ENCODE peak calls at places on chromosomes 5 and 9, in six cellular contexts. C, I, F, G, M and Q are unnamed samples.

GRCh38 chr5:34854459-34855174 is 15.7 kb downstream of the TTC23L start:
- DNase-seq in G (no peak), I (peak), M (no peak), C (no peak), F (no peak), Q (no peak)

GRCh38 chr5:14264605-14265316 is 121.6 kb downstream of the TRIO start:
- DNase-seq in F (peak), I (peak), M (peak), C (peak), G (peak), Q (no peak)

GRCh38 chr5:11384441-11385250 is 519.6 kb downstream of the CTNND2 start:
- DNase-seq in M (no peak), G (no peak), F (no peak), I (peak), C (no peak), Q (no peak)

GRCh38 chr9:104882574-104882973 is 45.4 kb downstream of the ABCA1 start:
- DNase-seq in G (no peak), M (no peak), F (no peak), I (no peak), C (no peak), Q (no peak)

GRCh38 chr9:12809720-12810119 is 34.9 kb downstream of the LURAP1L start:
- DNase-seq in C (no peak), I (peak), M (no peak), F (no peak), G (no peak), Q (no peak)

GRCh38 chr9:104868687-104869404 is 59.1 kb downstream of the ABCA1 start:
- DNase-seq in G (no peak), C (no peak), I (no peak), M (peak), F (peak), Q (no peak)

GRCh38 chr9:114098660-114099522 is at the start of gene KIF12:
- DNase-seq in I (no peak), M (no peak), G (no peak), C (no peak), F (no peak), Q (no peak)

GRCh38 chr9:107269681-107270080 is 13.4 kb upstream of the RAD23B start:
- DNase-seq in F (no peak), I (no peak), G (no peak), C (no peak), M (no peak), Q (no peak)

GRCh38 chr9:113511047-113511521 is 47.6 kb downstream of the RGS3 start:
- DNase-seq in G (no peak), I (peak), M (no peak), F (no peak), C (no peak), Q (no peak)

GRCh38 chr9:98225015-98225442 is 30.4 kb downstream of the TBC1D2 start:
- DNase-seq in C (no peak), M (no peak), I (no peak), F (no peak), G (no peak), Q (no peak)

GRCh38 chr5:137096149-137097103 is 402.7 kb downstream of the SPOCK1 start:
- DNase-seq in C (no peak), G (no peak), F (no peak), I (no peak), M (no peak), Q (no peak)

GRCh38 chr9:95516736-95517558 is at the start of gene PTCH1:
- DNase-seq in G (no peak), I (peak), M (peak), F (no peak), C (no peak), Q (no peak)

GRCh38 chr9:127214421-127215265 is 49.9 kb upstream of the GARNL3 start:
- DNase-seq in M (peak), F (peak), C (peak), I (peak), G (no peak), Q (peak)

GRCh38 chr9:90037136-90037797 is 432.5 kb downstream of the GADD45G start:
- DNase-seq in G (no peak), I (peak), F (no peak), M (no peak), C (no peak), Q (no peak)

GRCh38 chr9:122228191-122228905 is 409 bp downstream of the LHX6 start:
- DNase-seq in F (no peak), I (peak), C (no peak), G (peak), M (no peak), Q (no peak)

GRCh38 chr5:103667068-103667467 is 104.5 kb upstream of the NUDT12 start:
- DNase-seq in C (no peak), M (no peak), G (no peak), F (peak), I (no peak), Q (no peak)

GRCh38 chr5:54090495-54091084 is 219.8 kb downstream of the ARL15 start:
- DNase-seq in M (no peak), G (no peak), F (peak), I (no peak), C (no peak), Q (no peak)

GRCh38 chr5:115414406-115415142 is 118.1 kb upstream of the CCDC112 start:
- DNase-seq in M (no peak), I (no peak), F (peak), G (no peak), C (no peak), Q (no peak)